ENCODE peak calls at places on chromosomes 5 and 9, in eight cellular contexts. K is GM23248, Z is HepG2, V is fibroblast of lung, Q is stomach, L is GM23338, C is uterus, G is lower lobe of right lung. J is an unnamed sample. For H3K4me1 and H3K27me3, the result is how much of the 10 kb centered on the place peaks cover.

GRCh38 chr5:374631-375335 is 53.3 kb downstream of the AHRR start:
- DNase-seq in K (no peak), Z (no peak), V (no peak), Q (no peak), L (no peak), C (peak), G (no peak), J (no peak)

GRCh38 chr5:148826082-148826971 is at the start of gene ADRB2:
- DNase-seq in K (peak), Z (peak), V (peak), Q (peak), L (peak), C (peak), G (peak), J (peak)

GRCh38 chr5:177442066-177442836 is 4.4 kb upstream of the PRR7 start:
- DNase-seq in K (no peak), Z (no peak), V (no peak), Q (no peak), L (no peak), C (no peak), G (no peak), J (no peak)

GRCh38 chr9:134784612-134785305 is 95.9 kb upstream of the FCN2 start:
- DNase-seq in K (no peak), Z (no peak), V (no peak), Q (no peak), L (peak), C (no peak), G (no peak), J (no peak)

GRCh38 chr5:143393516-143393915 is 10.0 kb downstream of the NR3C1 start:
- DNase-seq in K (no peak), Z (no peak), V (no peak), Q (no peak), L (no peak), C (no peak), G (no peak), J (no peak)

GRCh38 chr9:85040806-85041575 is 371.5 kb downstream of the NTRK2 start:
- DNase-seq in K (no peak), Z (no peak), V (no peak), Q (no peak), L (peak), C (no peak), G (no peak), J (no peak)

GRCh38 chr5:168531191-168531590 is 2.1 kb downstream of the FBLL1 start:
- DNase-seq in K (no peak), Z (no peak), V (no peak), Q (no peak), L (no peak), C (no peak), G (no peak), J (no peak)

GRCh38 chr9:135480071-135480941 is 724 bp downstream of the PPP1R26 start:
- DNase-seq in K (peak), Z (peak), V (peak), Q (peak), L (peak), C (no peak), G (peak), J (peak)

GRCh38 chr5:53463909-53464621 is 16.4 kb upstream of the FST start:
- DNase-seq in K (peak), Z (no peak), V (no peak), Q (no peak), L (no peak), C (no peak), G (no peak), J (no peak)

GRCh38 chr5:5327126-5327525 is 95.4 kb upstream of the ICE1 start:
- DNase-seq in K (no peak), Z (no peak), V (no peak), Q (no peak), L (no peak), C (no peak), G (no peak), J (no peak)

GRCh38 chr9:125747765-125748510 is 765 bp downstream of the PBX3 start:
- DNase-seq in K (peak), Z (no peak), V (no peak), Q (peak), L (peak), C (peak), G (peak), J (no peak)

GRCh38 chr9:77961541-77961940 is 70.1 kb downstream of the GNAQ start:
- DNase-seq in K (peak), Z (peak), V (no peak), Q (no peak), L (no peak), C (no peak), G (no peak), J (no peak)

GRCh38 chr5:149174847-149175234 is 33.5 kb downstream of the ABLIM3 start:
- DNase-seq in K (peak), Z (no peak), V (no peak), Q (no peak), L (no peak), C (no peak), G (no peak), J (no peak)

GRCh38 chr9:3023449-3023848 is 179.6 kb upstream of the PUM3 start:
- DNase-seq in K (peak), Z (no peak), V (no peak), Q (no peak), L (no peak), C (no peak), G (no peak), J (no peak)

GRCh38 chr9:95506692-95507455 is 9.9 kb downstream of the PTCH1 start:
- DNase-seq in K (peak), Z (peak), V (peak), Q (peak), L (peak), C (no peak), G (no peak), J (peak)

GRCh38 chr9:95067057-95067456 is 250.5 kb downstream of the FANCC start:
- DNase-seq in K (no peak), Z (no peak), V (no peak), Q (no peak), L (no peak), C (no peak), G (no peak), J (no peak)

GRCh38 chr5:95730730-95731570 is at the start of gene RHOBTB3:
- DNase-seq in K (peak), Z (peak), V (peak), Q (peak), L (peak), C (peak), G (peak), J (peak)

GRCh38 chr9:8845808-8846207 is 1046.2 kb upstream of the DMAC1 start:
- DNase-seq in K (no peak), Z (no peak), V (no peak), Q (no peak), L (no peak), C (no peak), G (no peak), J (no peak)

GRCh38 chr5:98454407-98454806 is 319.1 kb upstream of the RGMB start:
- DNase-seq in K (peak), Z (no peak), V (peak), Q (no peak), L (no peak), C (no peak), G (no peak), J (no peak)

GRCh38 chr5:139443766-139444473 is 4.6 kb upstream of the DNAJC18 start:
- DNase-seq in K (peak), Z (no peak), V (peak), Q (no peak), L (no peak), C (no peak), G (no peak), J (no peak)

GRCh38 chr5:120599576-120599975 is 135.5 kb downstream of the PRR16 start:
- DNase-seq in K (peak), Z (no peak), V (peak), Q (no peak), L (no peak), C (no peak), G (no peak), J (no peak)

GRCh38 chr5:143964919-143965318 is 153.0 kb downstream of the HMHB1 start:
- DNase-seq in K (peak), Z (no peak), V (peak), Q (no peak), L (no peak), C (no peak), G (no peak), J (no peak)

GRCh38 chr9:129252937-129253819 is 75.1 kb upstream of the IER5L start:
- DNase-seq in K (no peak), Z (peak), V (no peak), Q (no peak), L (no peak), C (no peak), G (peak), J (no peak)

GRCh38 chr9:89604463-89605180 is at the start of gene GADD45G:
- DNase-seq in K (peak), Z (no peak), V (peak), Q (peak), L (peak), C (peak), G (peak), J (peak)

GRCh38 chr5:141821430-141821925 is 56.7 kb downstream of the PCDH1 start:
- DNase-seq in K (peak), Z (no peak), V (peak), Q (no peak), L (peak), C (no peak), G (no peak), J (peak)

GRCh38 chr5:125140855-125141254 is 394.4 kb upstream of the ZNF608 start:
- DNase-seq in K (peak), Z (peak), V (peak), Q (no peak), L (no peak), C (no peak), G (no peak), J (no peak)

GRCh38 chr5:75716715-75717081 is 539 bp downstream of the POC5 start:
- DNase-seq in K (no peak), Z (no peak), V (no peak), Q (no peak), L (peak), C (no peak), G (peak), J (no peak)

GRCh38 chr5:169064093-169064492 is 236.8 kb downstream of the SLIT3 start:
- DNase-seq in K (peak), Z (no peak), V (no peak), Q (peak), L (no peak), C (peak), G (no peak), J (peak)

GRCh38 chr5:115930630-115931337 is 31.5 kb upstream of the LVRN start:
- DNase-seq in K (no peak), Z (no peak), V (no peak), Q (no peak), L (peak), C (no peak), G (no peak), J (no peak)

GRCh38 chr5:73950441-73950873 is 324.5 kb downstream of the ARHGEF28 start:
- DNase-seq in K (peak), Z (no peak), V (no peak), Q (no peak), L (no peak), C (no peak), G (no peak), J (no peak)

GRCh38 chr9:137305060-137305787 is 3.2 kb upstream of the NRARP start:
- DNase-seq in K (peak), Z (no peak), V (peak), Q (peak), L (peak), C (peak), G (peak), J (no peak)

GRCh38 chr5:106376522-106376921 is 1294.2 kb downstream of the EFNA5 start:
- DNase-seq in K (peak), Z (no peak), V (peak), Q (no peak), L (no peak), C (no peak), G (no peak), J (no peak)

GRCh38 chr9:5714501-5715401 is 85.8 kb downstream of the RIC1 start:
- DNase-seq in K (peak), Z (peak), V (peak), Q (no peak), L (peak), C (no peak), G (no peak), J (peak)

GRCh38 chr9:131097948-131098278 is 1.6 kb downstream of the AIF1L start:
- DNase-seq in K (no peak), Z (no peak), V (no peak), Q (no peak), L (no peak), C (no peak), G (no peak), J (no peak)

GRCh38 chr9:127531676-127532075 is 80.4 kb downstream of the LRSAM1 start:
- DNase-seq in K (no peak), Z (no peak), V (no peak), Q (no peak), L (peak), C (no peak), G (no peak), J (no peak)

GRCh38 chr9:127529671-127530070 is 78.4 kb downstream of the LRSAM1 start:
- DNase-seq in K (no peak), Z (no peak), V (no peak), Q (no peak), L (no peak), C (no peak), G (no peak), J (no peak)

GRCh38 chr9:127527560-127528268 is 76.4 kb downstream of the LRSAM1 start:
- DNase-seq in K (no peak), Z (no peak), V (no peak), Q (no peak), L (no peak), C (no peak), G (no peak), J (no peak)

GRCh38 chr9:127528407-127529251 is 77.3 kb downstream of the LRSAM1 start:
- DNase-seq in K (no peak), Z (no peak), V (no peak), Q (no peak), L (peak), C (peak), G (no peak), J (peak)

DNA sequence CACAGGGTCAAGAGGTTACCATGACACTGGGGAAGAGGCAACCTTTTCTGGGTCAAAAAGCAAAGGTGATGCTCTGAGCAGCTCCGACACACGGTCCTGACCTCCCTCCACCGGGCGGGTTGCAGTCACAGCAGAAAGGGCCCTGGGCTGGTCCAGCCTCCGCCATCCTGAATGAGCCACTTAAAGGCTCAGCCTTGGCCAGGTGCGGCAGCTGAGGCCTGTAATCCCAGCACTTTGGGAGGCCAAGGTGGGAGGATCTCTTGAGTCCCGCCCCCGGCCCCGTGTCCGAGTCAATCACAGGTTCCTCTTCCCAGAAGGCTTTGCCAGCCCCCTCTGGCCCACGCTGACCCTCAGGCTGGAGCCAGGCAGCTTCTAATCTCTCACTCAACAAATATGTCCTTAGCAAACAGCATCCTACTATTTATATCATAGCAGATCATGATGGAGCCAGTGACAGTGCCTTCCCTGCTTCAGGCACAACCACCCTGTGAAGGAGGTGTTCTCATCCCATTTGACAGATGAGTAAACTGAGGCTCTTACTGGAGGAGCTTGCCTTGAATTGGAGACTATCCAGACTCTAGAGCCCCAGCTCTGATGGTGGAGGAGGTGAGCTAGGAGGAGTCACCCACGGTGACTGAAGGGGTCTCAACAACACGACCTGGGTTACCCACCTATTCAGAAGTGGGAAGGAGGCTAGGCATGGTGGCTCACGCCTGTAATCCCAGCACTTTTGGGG is 79.1 kb downstream of the LRSAM1 start:
- DNase-seq in K (no peak), Z (no peak), V (no peak), Q (no peak), L (no peak), C (no peak), G (no peak), J (no peak)
- H3K4me1 ChIP-seq in K (under half), Z (under half), V (under half), Q (under half), L (under half), C (under half), G (under half), J (under half)

GRCh38 chr5:14584848-14585247 is 3.3 kb downstream of the OTULINL start:
- DNase-seq in K (no peak), Z (no peak), V (no peak), Q (no peak), L (no peak), C (no peak), G (peak), J (no peak)

GRCh38 chr5:14582797-14583137 is 1.2 kb downstream of the OTULINL start:
- DNase-seq in K (peak), Z (no peak), V (no peak), Q (no peak), L (no peak), C (no peak), G (peak), J (no peak)

GRCh38 chr5:14581333-14581890 is at the start of gene OTULINL:
- DNase-seq in K (peak), Z (peak), V (peak), Q (peak), L (peak), C (peak), G (peak), J (peak)

GRCh38 chr5:14580037-14581034 is 1.3 kb upstream of the OTULINL start:
- DNase-seq in K (peak), Z (no peak), V (peak), Q (no peak), L (no peak), C (peak), G (no peak), J (peak)

DNA sequence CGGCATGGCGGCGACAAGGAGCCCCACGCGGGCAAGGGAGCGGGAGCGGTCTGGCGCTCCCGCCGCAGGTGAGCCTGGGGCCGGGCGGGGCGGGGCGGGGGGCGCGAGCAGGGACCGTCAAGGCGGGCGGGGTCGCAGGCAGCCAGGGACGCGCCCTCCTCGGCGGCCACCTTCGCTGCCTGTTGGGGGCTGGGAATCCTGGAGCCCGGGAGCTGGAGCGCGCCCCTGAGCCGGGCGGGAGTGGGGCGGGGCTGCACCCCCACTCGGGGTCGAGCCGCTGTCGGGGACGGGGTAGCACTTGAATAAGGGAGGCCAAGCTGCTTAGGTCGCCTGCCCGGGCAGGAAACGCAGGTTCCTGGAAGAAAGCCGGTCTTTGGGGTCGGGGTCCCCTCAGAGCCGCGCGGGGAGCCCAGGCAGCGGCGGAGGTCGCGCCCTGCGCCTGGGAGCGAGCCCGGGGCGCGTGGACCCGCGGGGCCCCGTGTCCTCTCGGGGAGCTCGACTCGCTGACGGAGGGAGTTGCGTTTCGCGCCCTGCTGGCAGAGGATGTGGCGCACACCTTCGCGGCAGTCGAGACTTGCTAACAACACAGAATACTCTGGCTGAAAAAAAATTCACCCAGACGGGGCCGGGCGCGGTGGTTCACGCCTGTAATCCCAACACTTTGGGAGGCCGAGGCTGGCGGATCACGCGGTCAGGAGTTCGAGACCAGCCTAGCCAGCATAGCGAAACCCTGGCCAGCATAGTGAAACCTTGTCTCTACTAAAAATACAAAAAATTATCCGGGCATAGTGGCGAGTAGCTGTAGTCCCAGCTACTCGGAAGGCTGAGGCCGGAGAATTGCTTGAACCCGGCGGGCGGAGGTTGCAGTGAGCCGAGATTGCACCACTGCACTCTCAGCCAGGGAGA is 552 bp downstream of the OTULINL start:
- DNase-seq in K (peak), Z (no peak), V (peak), Q (peak), L (peak), C (peak), G (peak), J (peak)
- H3K4me3 ChIP-seq in K (peak), Z (peak), V (peak), Q (peak), L (peak), C (peak), G (peak), J (peak)

GRCh38 chr9:20625003-20625349 is 2.7 kb upstream of the MLLT3 start:
- DNase-seq in K (no peak), Z (no peak), V (no peak), Q (no peak), L (no peak), C (no peak), G (no peak), J (no peak)

GRCh38 chr9:20624201-20625002 is 2.1 kb upstream of the MLLT3 start:
- DNase-seq in K (peak), Z (peak), V (peak), Q (peak), L (peak), C (peak), G (peak), J (peak)

GRCh38 chr9:20622330-20623020 is at the start of gene MLLT3:
- DNase-seq in K (peak), Z (peak), V (peak), Q (peak), L (peak), C (peak), G (peak), J (peak)

GRCh38 chr9:20623021-20623747 is 885 bp upstream of the MLLT3 start:
- DNase-seq in K (peak), Z (no peak), V (no peak), Q (peak), L (peak), C (peak), G (peak), J (no peak)

DNA sequence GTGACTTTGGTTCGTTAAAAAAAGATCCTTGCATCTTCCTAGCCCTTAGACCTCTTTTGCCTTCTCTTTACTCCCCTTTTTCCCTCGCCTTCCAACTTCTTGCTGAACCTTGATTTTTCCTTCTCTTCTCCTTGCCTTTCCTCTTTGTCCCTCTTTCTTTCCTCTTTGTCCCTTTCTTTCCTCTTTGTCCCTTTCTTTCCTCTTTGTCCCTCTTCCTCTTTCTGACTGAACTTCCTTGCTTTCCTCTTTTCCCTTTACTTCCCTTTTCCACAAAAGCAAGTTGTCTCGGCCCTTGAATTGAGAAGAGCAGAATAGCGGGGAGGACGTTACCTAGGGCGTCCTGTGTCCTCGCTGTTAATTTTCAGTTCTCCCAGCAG is 1.4 kb upstream of the MLLT3 start:
- DNase-seq in K (no peak), Z (no peak), V (no peak), Q (no peak), L (no peak), C (no peak), G (no peak), J (no peak)
- H3K27me3 ChIP-seq in K (under half), Z (under half), V (under half), Q (under half), L (half or more), C (under half), G (under half), J (under half)

GRCh38 chr9:117344892-117345660 is 69.8 kb downstream of the ASTN2 start:
- DNase-seq in K (no peak), Z (no peak), V (no peak), Q (no peak), L (peak), C (no peak), G (no peak), J (no peak)
- H3K4me1 ChIP-seq in K (under half), Z (under half), V (under half), Q (under half), L (under half), C (under half), G (under half), J (under half)